ENCODE peak calls at places on chromosomes 5 and 9, in four cellular contexts. M, Y, E and N are unnamed samples.

GRCh38 chr5:142156839-142157463 is 48.4 kb downstream of the NDFIP1 start:
- DNase-seq in M (no peak), Y (no peak), E (no peak), N (no peak)

GRCh38 chr5:14414615-14415515 is 166.7 kb upstream of the OTULINL start:
- DNase-seq in M (no peak), Y (no peak), E (no peak), N (no peak)

GRCh38 chr5:145833616-145834200 is 1.4 kb downstream of the PRELID2 start:
- DNase-seq in M (no peak), Y (no peak), E (no peak), N (no peak)

GRCh38 chr9:27505744-27506161 is 18.3 kb upstream of the IFNK start:
- DNase-seq in M (no peak), Y (no peak), E (no peak), N (no peak)

GRCh38 chr5:43019615-43020293 is 20.4 kb downstream of the ANXA2R start:
- DNase-seq in M (peak; percentile 87), Y (no peak), E (peak; percentile 88), N (peak; percentile 47)

GRCh38 chr5:177099422-177100093 is 12.8 kb downstream of the FGFR4 start:
- DNase-seq in M (no peak), Y (peak; percentile 45), E (no peak), N (no peak)

GRCh38 chr5:152246401-152246800 is 158.7 kb downstream of the NMUR2 start:
- DNase-seq in M (no peak), Y (peak; percentile 20), E (peak; percentile 12), N (no peak)

GRCh38 chr5:107915413-107915812 is 244.7 kb upstream of the EFNA5 start:
- DNase-seq in M (no peak), Y (no peak), E (no peak), N (no peak)

GRCh38 chr5:54909911-54910870 is 75.2 kb downstream of the ESM1 start:
- DNase-seq in M (no peak), Y (no peak), E (no peak), N (no peak)

GRCh38 chr5:82735160-82735789 is 341.9 kb downstream of the TMEM167A start:
- DNase-seq in M (peak; percentile 63), Y (no peak), E (peak; percentile 69), N (no peak)

GRCh38 chr9:10479172-10479571 is 133.6 kb downstream of the PTPRD start:
- DNase-seq in M (no peak), Y (peak; percentile 6), E (peak; percentile 5), N (peak; percentile 7)

GRCh38 chr5:39716532-39716971 is 291.8 kb upstream of the DAB2 start:
- DNase-seq in M (peak; percentile 49), Y (peak; percentile 17), E (peak; percentile 67), N (peak; percentile 26)

GRCh38 chr5:24491482-24491881 is 153.3 kb downstream of the CDH10 start:
- DNase-seq in M (no peak), Y (no peak), E (no peak), N (no peak)

GRCh38 chr9:138066049-138066448 is 188.5 kb downstream of the CACNA1B start:
- DNase-seq in M (no peak), Y (no peak), E (no peak), N (no peak)

GRCh38 chr9:93200989-93201339 is 17.0 kb downstream of the WNK2 start:
- DNase-seq in M (no peak), Y (no peak), E (peak; percentile 55), N (no peak)

GRCh38 chr5:61279725-61280124 is 52.3 kb upstream of the ZSWIM6 start:
- DNase-seq in M (no peak), Y (no peak), E (no peak), N (no peak)

GRCh38 chr9:80125731-80126264 is 554.0 kb downstream of the TLE4 start:
- DNase-seq in M (no peak), Y (no peak), E (no peak), N (no peak)

GRCh38 chr5:119032653-119033052 is 38.2 kb upstream of the DMXL1 start:
- DNase-seq in M (no peak), Y (no peak), E (no peak), N (no peak)

GRCh38 chr5:57456056-57456455 is 26.6 kb downstream of the ACTBL2 start:
- DNase-seq in M (no peak), Y (no peak), E (peak; percentile 16), N (no peak)

GRCh38 chr5:172586118-172587060 is 54.7 kb upstream of the NEURL1B start:
- DNase-seq in M (no peak), Y (no peak), E (no peak), N (no peak)

GRCh38 chr9:91376239-91376638 is 14.5 kb upstream of the AUH start:
- DNase-seq in M (no peak), Y (no peak), E (no peak), N (no peak)

GRCh38 chr5:141604318-141604717 is 14.5 kb downstream of the DIAPH1 start:
- DNase-seq in M (peak; percentile 70), Y (peak; percentile 38), E (peak; percentile 68), N (no peak)

GRCh38 chr9:5441043-5441442 is 3.3 kb upstream of the PLGRKT start:
- DNase-seq in M (no peak), Y (no peak), E (no peak), N (no peak)

GRCh38 chr5:123992641-123993040 is 480.7 kb downstream of the CSNK1G3 start:
- DNase-seq in M (no peak), Y (no peak), E (no peak), N (no peak)

GRCh38 chr5:167949435-167949834 is 342.0 kb upstream of the WWC1 start:
- DNase-seq in M (no peak), Y (no peak), E (no peak), N (no peak)

GRCh38 chr9:136305822-136306690 is 2.2 kb upstream of the CCDC187 start:
- DNase-seq in M (no peak), Y (no peak), E (no peak), N (peak; percentile 61)
- TF ChIP-seq ELF1 in M (no peak), Y (no peak), E (no peak), N (no peak)

DNA sequence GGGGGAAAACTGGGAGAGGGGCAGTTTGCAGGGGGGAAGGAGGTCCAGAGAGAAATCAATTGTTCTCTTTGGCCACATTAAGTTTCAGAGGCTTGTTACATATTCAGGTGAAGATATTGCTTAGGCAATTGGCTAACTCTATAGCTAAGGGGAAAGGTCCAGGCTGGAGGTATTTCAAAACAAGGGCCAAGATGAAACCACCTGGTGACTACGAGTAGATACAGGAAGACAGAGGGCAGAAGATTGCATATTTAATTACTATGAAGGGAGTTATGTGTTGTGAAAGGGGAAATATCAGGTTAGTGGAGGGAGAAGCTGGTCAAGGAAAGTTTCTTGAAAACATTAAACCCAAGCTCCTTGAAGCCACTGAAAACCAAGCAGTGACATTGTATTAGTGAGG is 1.9 kb upstream of the RAD23B start:
- DNase-seq in M (no peak), Y (no peak), E (no peak), N (no peak)
- H3K4me2 ChIP-seq in M (peak overlapping the region; percentile 83), Y (no peak overlapping the region), E (no peak overlapping the region), N (no peak overlapping the region)

GRCh38 chr9:115063058-115063850 is 54.7 kb downstream of the TNC start:
- DNase-seq in M (no peak), Y (no peak), E (no peak), N (no peak)
- TF ChIP-seq MAX in M (no peak), Y (no peak), E (no peak), N (no peak)

GRCh38 chr9:136799854-136800657 is 3.9 kb downstream of the CCDC183 start:
- DNase-seq in M (peak; percentile 60), Y (peak; percentile 97), E (peak; percentile 85), N (peak; percentile 97)
- TF ChIP-seq ELF1 in M (no peak), Y (no peak), E (no peak), N (no peak)

GRCh38 chr9:88379352-88379751 is 8.9 kb upstream of the SPIN1 start:
- DNase-seq in M (no peak), Y (no peak), E (no peak), N (no peak)
- H3K4me2 ChIP-seq in M (no peak overlapping the region), Y (no peak overlapping the region), E (no peak overlapping the region), N (no peak overlapping the region)

GRCh38 chr5:75366787-75367186 is 29.8 kb downstream of the HMGCR start:
- DNase-seq in M (no peak), Y (no peak), E (no peak), N (no peak)

GRCh38 chr5:75365740-75366139 is 28.7 kb downstream of the HMGCR start:
- DNase-seq in M (no peak), Y (no peak), E (no peak), N (no peak)

GRCh38 chr5:75364571-75365280 is 27.7 kb downstream of the HMGCR start:
- DNase-seq in M (no peak), Y (no peak), E (no peak), N (no peak)

GRCh38 chr5:75367401-75367800 is 30.4 kb downstream of the HMGCR start:
- DNase-seq in M (no peak), Y (no peak), E (no peak), N (no peak)

DNA sequence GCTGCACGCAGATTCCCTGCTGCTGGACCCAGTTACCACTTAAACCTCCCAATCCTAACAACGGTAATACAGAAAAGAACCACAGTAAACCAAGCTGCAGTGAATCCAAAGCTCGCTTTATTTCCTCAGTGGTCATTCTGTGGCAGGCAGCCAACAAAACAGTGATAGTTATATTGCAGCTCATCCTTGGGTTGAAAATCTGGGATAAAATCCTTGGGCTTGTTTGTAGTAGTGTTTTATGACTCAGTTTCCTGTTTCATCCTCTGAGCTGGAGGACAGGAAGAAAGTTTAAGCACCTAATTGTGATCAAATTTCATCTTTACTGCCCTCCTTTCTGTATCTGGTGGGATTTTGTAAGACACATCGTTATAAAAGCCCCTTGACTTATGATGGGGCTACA is 31.4 kb downstream of the HMGCR start:
- DNase-seq in M (no peak), Y (no peak), E (no peak), N (no peak)
- TF ChIP-seq MAX in M (no peak), Y (no peak), E (no peak), N (no peak)

DNA sequence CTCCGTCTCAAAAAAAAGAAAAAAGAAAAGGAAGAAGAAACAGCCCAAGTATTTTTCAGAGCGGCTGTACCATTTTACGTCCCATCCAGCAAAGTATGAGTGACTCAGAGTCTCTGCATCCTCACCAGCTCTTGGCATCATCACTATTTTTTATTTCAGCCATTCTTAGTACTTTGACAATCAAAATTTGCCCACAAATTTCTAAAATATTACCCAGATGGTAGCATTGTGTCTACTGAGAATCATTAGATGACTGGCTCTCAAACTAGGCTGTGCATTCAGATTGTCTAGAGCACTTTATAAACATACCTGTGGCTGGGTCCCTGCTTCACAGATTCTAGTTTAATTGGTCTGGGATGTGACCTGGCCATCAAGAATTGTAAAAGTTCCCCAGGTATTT is 21.6 kb upstream of the MELK start:
- DNase-seq in M (no peak), Y (no peak), E (no peak), N (no peak)
- TF ChIP-seq ELF1 in M (no peak), Y (no peak), E (no peak), N (no peak)

DNA sequence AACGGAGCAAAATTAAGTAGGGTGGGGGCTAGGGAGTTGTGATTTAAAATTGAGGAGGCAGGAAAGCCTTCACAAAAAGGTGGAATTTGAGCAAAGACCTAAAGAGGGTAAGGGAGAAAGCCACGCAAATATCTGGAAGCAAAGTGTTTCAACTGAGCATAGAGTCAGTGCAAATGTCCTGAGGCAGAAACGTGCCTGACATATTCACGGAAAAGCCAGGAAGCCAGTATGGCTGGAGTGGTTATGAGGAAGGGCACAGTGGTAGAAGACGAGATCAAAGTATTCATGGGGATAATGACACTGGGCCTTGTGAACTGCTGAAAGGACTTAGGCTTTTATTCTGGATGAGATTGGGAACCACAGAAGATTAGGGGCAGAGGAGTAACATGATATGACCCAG is 268.4 kb downstream of the MAN2A1 start:
- DNase-seq in M (no peak), Y (no peak), E (no peak), N (no peak)
- H3K4me2 ChIP-seq in M (no peak overlapping the region), Y (no peak overlapping the region), E (no peak overlapping the region), N (no peak overlapping the region)